ENCODE peak calls at places on chromosomes 1 and 21, in seven cellular contexts. One of them, this sample, is unnamed.

GRCh38 chr1:115364044-115364775 is 26.2 kb upstream of the NGF start:
- DNase-seq in Panc1: no peak
- DNase-seq in AG10803: peak
- DNase-seq in astrocyte of the cerebellum: peak
- DNase-seq in lower leg skin: no peak
- DNase-seq in K562: no peak
- DNase-seq in HAP-1: no peak
- DNase-seq in this sample: no peak

GRCh38 chr21:34806423-34806822 is 137.6 kb downstream of the CLIC6 start:
- DNase-seq in Panc1: no peak
- DNase-seq in AG10803: no peak
- DNase-seq in astrocyte of the cerebellum: no peak
- DNase-seq in lower leg skin: no peak
- DNase-seq in K562: no peak
- DNase-seq in HAP-1: no peak
- DNase-seq in this sample: no peak

GRCh38 chr21:25934771-25935224 is 200.0 kb downstream of the GABPA start:
- DNase-seq in Panc1: peak
- DNase-seq in AG10803: peak
- DNase-seq in astrocyte of the cerebellum: peak
- DNase-seq in lower leg skin: peak
- DNase-seq in K562: no peak
- DNase-seq in HAP-1: no peak
- DNase-seq in this sample: no peak

GRCh38 chr1:33791251-33791650 is 72.6 kb upstream of the HMGB4 start:
- DNase-seq in Panc1: no peak
- DNase-seq in AG10803: no peak
- DNase-seq in astrocyte of the cerebellum: no peak
- DNase-seq in lower leg skin: peak
- DNase-seq in K562: no peak
- DNase-seq in HAP-1: no peak
- DNase-seq in this sample: no peak

GRCh38 chr1:228163004-228163753 is 2.4 kb upstream of the IBA57 start:
- DNase-seq in Panc1: no peak
- DNase-seq in AG10803: peak
- DNase-seq in astrocyte of the cerebellum: no peak
- DNase-seq in lower leg skin: peak
- DNase-seq in K562: no peak
- DNase-seq in HAP-1: no peak
- DNase-seq in this sample: no peak

GRCh38 chr1:3023994-3024393 is 2.7 kb downstream of the ACTRT2 start:
- DNase-seq in Panc1: no peak
- DNase-seq in AG10803: no peak
- DNase-seq in astrocyte of the cerebellum: no peak
- DNase-seq in lower leg skin: no peak
- DNase-seq in K562: no peak
- DNase-seq in HAP-1: no peak
- DNase-seq in this sample: no peak

GRCh38 chr1:209425959-209426358 is 157.6 kb upstream of the CAMK1G start:
- DNase-seq in Panc1: no peak
- DNase-seq in AG10803: no peak
- DNase-seq in astrocyte of the cerebellum: no peak
- DNase-seq in lower leg skin: peak
- DNase-seq in K562: no peak
- DNase-seq in HAP-1: no peak
- DNase-seq in this sample: no peak

GRCh38 chr1:228371741-228372182 is 34.9 kb downstream of the TRIM11 start:
- DNase-seq in Panc1: no peak
- DNase-seq in AG10803: no peak
- DNase-seq in astrocyte of the cerebellum: no peak
- DNase-seq in lower leg skin: peak
- DNase-seq in K562: no peak
- DNase-seq in HAP-1: no peak
- DNase-seq in this sample: no peak

GRCh38 chr1:97820470-97821188 is 100.2 kb downstream of the DPYD start:
- DNase-seq in Panc1: peak
- DNase-seq in AG10803: peak
- DNase-seq in astrocyte of the cerebellum: no peak
- DNase-seq in lower leg skin: no peak
- DNase-seq in K562: no peak
- DNase-seq in HAP-1: no peak
- DNase-seq in this sample: peak

GRCh38 chr1:42442641-42443040 is 13.2 kb downstream of the ZMYND12 start:
- DNase-seq in Panc1: no peak
- DNase-seq in AG10803: no peak
- DNase-seq in astrocyte of the cerebellum: no peak
- DNase-seq in lower leg skin: no peak
- DNase-seq in K562: no peak
- DNase-seq in HAP-1: no peak
- DNase-seq in this sample: no peak

GRCh38 chr1:99627615-99628014 is 18.3 kb upstream of the PALMD start:
- DNase-seq in Panc1: no peak
- DNase-seq in AG10803: no peak
- DNase-seq in astrocyte of the cerebellum: no peak
- DNase-seq in lower leg skin: no peak
- DNase-seq in K562: no peak
- DNase-seq in HAP-1: peak
- DNase-seq in this sample: no peak

GRCh38 chr1:223137402-223138100 is 5.5 kb downstream of the TLR5 start:
- DNase-seq in Panc1: no peak
- DNase-seq in AG10803: peak
- DNase-seq in astrocyte of the cerebellum: no peak
- DNase-seq in lower leg skin: peak
- DNase-seq in K562: no peak
- DNase-seq in HAP-1: no peak
- DNase-seq in this sample: peak

GRCh38 chr21:34704119-34704518 is 35.3 kb downstream of the CLIC6 start:
- DNase-seq in Panc1: no peak
- DNase-seq in AG10803: peak
- DNase-seq in astrocyte of the cerebellum: peak
- DNase-seq in lower leg skin: peak
- DNase-seq in K562: no peak
- DNase-seq in HAP-1: no peak
- DNase-seq in this sample: peak

GRCh38 chr1:41623736-41624135 is 139.3 kb upstream of the EDN2 start:
- DNase-seq in Panc1: no peak
- DNase-seq in AG10803: no peak
- DNase-seq in astrocyte of the cerebellum: no peak
- DNase-seq in lower leg skin: no peak
- DNase-seq in K562: no peak
- DNase-seq in HAP-1: no peak
- DNase-seq in this sample: no peak

GRCh38 chr1:227788279-227789041 is 27.0 kb upstream of the PRSS38 start:
- DNase-seq in Panc1: no peak
- DNase-seq in AG10803: no peak
- DNase-seq in astrocyte of the cerebellum: no peak
- DNase-seq in lower leg skin: peak
- DNase-seq in K562: no peak
- DNase-seq in HAP-1: peak
- DNase-seq in this sample: no peak

GRCh38 chr1:31791131-31791858 is 24.5 kb downstream of the SPOCD1 start:
- DNase-seq in Panc1: no peak
- DNase-seq in AG10803: no peak
- DNase-seq in astrocyte of the cerebellum: no peak
- DNase-seq in lower leg skin: peak
- DNase-seq in K562: no peak
- DNase-seq in HAP-1: no peak
- DNase-seq in this sample: no peak

GRCh38 chr1:165449121-165449520 is 4.2 kb upstream of the RXRG start:
- DNase-seq in Panc1: no peak
- DNase-seq in AG10803: no peak
- DNase-seq in astrocyte of the cerebellum: no peak
- DNase-seq in lower leg skin: no peak
- DNase-seq in K562: no peak
- DNase-seq in HAP-1: no peak
- DNase-seq in this sample: no peak

GRCh38 chr1:108053291-108054023 is 88.5 kb upstream of the VAV3 start:
- DNase-seq in Panc1: no peak
- DNase-seq in AG10803: peak
- DNase-seq in astrocyte of the cerebellum: no peak
- DNase-seq in lower leg skin: no peak
- DNase-seq in K562: no peak
- DNase-seq in HAP-1: no peak
- DNase-seq in this sample: no peak

DNA sequence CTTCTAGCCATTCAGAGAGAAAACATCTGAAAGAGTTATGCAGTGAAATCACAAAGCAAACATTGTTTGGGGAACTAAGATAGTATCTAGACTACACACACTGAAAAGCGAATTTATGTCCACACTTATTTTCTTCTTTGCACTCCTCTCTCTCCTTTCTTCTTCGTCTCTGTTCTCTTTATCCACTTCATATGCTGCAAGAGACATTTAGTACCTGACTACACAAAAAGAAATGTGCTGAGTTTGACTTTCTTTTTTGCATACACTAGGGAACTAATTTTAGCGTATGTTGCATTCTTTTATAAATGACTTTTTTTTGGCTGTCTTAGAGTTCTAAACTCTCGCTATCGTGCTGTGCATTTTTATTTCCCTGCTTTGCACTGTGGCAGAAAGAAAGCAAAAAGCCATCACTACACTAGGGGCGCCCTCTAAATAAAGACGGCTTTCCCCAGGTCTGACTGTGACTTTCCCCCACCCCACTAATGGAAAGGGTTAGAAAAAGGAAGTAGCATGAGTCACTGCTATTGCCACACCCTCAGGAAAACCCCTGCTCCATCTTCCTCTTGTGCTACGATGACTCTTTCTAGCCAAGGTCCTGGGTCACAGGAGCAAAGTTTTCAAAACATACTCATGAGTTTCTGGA is 65.7 kb downstream of the MAP3K7CL start:
- DNase-seq in Panc1: peak
- DNase-seq in AG10803: peak
- DNase-seq in astrocyte of the cerebellum: peak
- DNase-seq in lower leg skin: no peak
- DNase-seq in K562: peak
- DNase-seq in HAP-1: peak
- DNase-seq in this sample: no peak
- H3K4me3 ChIP-seq in Panc1: peak
- H3K4me3 ChIP-seq in AG10803: peak
- H3K4me3 ChIP-seq in astrocyte of the cerebellum: no peak
- H3K4me3 ChIP-seq in lower leg skin: no peak
- H3K4me3 ChIP-seq in K562: no peak
- H3K4me3 ChIP-seq in HAP-1: no peak
- H3K4me3 ChIP-seq in this sample: peak

DNA sequence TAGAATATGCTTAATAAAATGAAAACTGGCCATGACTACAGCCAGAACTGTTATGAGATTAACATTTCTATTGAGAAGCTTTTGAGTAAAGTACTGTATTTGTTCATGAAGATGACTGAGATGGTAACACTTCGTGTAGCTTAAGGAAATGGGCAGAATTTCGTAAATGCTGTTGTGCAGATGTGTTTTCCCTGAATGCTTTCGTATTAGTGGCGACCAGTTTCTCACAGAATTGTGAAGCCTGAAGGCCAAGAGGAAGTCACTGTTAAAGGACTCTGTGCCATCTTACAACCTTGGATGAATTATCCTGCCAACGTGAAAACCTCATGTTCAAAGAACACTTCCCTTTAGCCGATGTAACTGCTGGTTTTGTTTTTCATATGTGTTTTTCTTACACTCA is 163.9 kb downstream of the NEK7 start:
- DNase-seq in Panc1: no peak
- DNase-seq in AG10803: no peak
- DNase-seq in astrocyte of the cerebellum: no peak
- DNase-seq in lower leg skin: no peak
- DNase-seq in K562: no peak
- DNase-seq in HAP-1: no peak
- DNase-seq in this sample: no peak
- H3K4me3 ChIP-seq in Panc1: no peak
- H3K4me3 ChIP-seq in AG10803: no peak
- H3K4me3 ChIP-seq in astrocyte of the cerebellum: no peak
- H3K4me3 ChIP-seq in lower leg skin: no peak
- H3K4me3 ChIP-seq in K562: no peak
- H3K4me3 ChIP-seq in HAP-1: no peak
- H3K4me3 ChIP-seq in this sample: no peak

DNA sequence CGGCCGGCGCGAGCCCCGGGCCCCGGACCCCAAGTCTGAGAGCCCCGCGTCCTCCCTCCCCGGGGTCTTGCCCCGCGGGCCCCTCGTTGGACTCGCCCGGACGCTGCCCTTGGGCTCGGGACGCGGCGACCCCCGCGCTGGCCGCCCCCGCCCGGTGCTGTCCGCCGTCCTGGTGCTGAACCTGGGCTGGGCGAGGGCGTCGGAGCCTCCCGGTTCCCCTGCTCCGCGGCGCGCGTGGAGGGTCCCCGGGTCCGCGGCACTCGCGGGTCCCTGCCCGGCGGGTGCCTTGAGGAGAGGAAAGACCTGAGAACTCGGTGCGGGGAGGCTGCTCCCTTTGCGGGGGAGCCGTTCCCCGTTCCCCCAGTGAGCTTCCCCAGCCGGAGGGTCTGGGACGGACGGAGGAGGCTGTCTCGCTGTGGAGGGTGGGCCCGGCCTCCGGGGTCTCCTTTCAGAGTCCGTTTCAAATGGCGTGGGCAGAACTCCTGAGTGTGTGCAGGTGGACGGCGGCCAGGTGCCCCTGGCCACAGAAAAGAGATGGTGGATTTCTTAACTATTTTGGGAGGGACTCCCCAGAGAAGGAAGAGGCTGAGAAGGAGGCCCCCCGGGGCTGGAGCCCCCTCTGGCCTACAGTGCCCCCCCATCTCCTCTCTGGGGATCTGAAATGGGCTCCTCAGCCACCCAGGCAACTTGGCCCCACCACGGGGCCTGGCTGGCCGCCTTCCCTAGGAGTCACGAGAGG is 595 bp downstream of the GABRD start:
- DNase-seq in Panc1: no peak
- DNase-seq in AG10803: no peak
- DNase-seq in astrocyte of the cerebellum: no peak
- DNase-seq in lower leg skin: no peak
- DNase-seq in K562: no peak
- DNase-seq in HAP-1: peak
- DNase-seq in this sample: no peak
- H3K4me3 ChIP-seq in Panc1: no peak
- H3K4me3 ChIP-seq in AG10803: no peak
- H3K4me3 ChIP-seq in astrocyte of the cerebellum: no peak
- H3K4me3 ChIP-seq in lower leg skin: no peak
- H3K4me3 ChIP-seq in K562: no peak
- H3K4me3 ChIP-seq in HAP-1: peak
- H3K4me3 ChIP-seq in this sample: peak

GRCh38 chr21:14916676-14917141 is 148.1 kb downstream of the NRIP1 start:
- DNase-seq in Panc1: no peak
- DNase-seq in AG10803: no peak
- DNase-seq in astrocyte of the cerebellum: no peak
- DNase-seq in lower leg skin: no peak
- DNase-seq in K562: no peak
- DNase-seq in HAP-1: peak
- DNase-seq in this sample: no peak

GRCh38 chr21:14918542-14918941 is 146.3 kb downstream of the NRIP1 start:
- DNase-seq in Panc1: no peak
- DNase-seq in AG10803: peak
- DNase-seq in astrocyte of the cerebellum: no peak
- DNase-seq in lower leg skin: no peak
- DNase-seq in K562: no peak
- DNase-seq in HAP-1: no peak
- DNase-seq in this sample: no peak

GRCh38 chr21:14913576-14914146 is 151.1 kb downstream of the NRIP1 start:
- DNase-seq in Panc1: no peak
- DNase-seq in AG10803: no peak
- DNase-seq in astrocyte of the cerebellum: no peak
- DNase-seq in lower leg skin: no peak
- DNase-seq in K562: no peak
- DNase-seq in HAP-1: no peak
- DNase-seq in this sample: no peak

GRCh38 chr21:14922980-14923379 is 141.8 kb downstream of the NRIP1 start:
- DNase-seq in Panc1: no peak
- DNase-seq in AG10803: no peak
- DNase-seq in astrocyte of the cerebellum: no peak
- DNase-seq in lower leg skin: no peak
- DNase-seq in K562: no peak
- DNase-seq in HAP-1: no peak
- DNase-seq in this sample: no peak

GRCh38 chr21:14917762-14918161 is 147.0 kb downstream of the NRIP1 start:
- DNase-seq in Panc1: no peak
- DNase-seq in AG10803: no peak
- DNase-seq in astrocyte of the cerebellum: no peak
- DNase-seq in lower leg skin: no peak
- DNase-seq in K562: no peak
- DNase-seq in HAP-1: no peak
- DNase-seq in this sample: no peak
- H3K4me3 ChIP-seq in Panc1: no peak
- H3K4me3 ChIP-seq in AG10803: no peak
- H3K4me3 ChIP-seq in astrocyte of the cerebellum: no peak
- H3K4me3 ChIP-seq in lower leg skin: no peak
- H3K4me3 ChIP-seq in K562: no peak
- H3K4me3 ChIP-seq in HAP-1: no peak
- H3K4me3 ChIP-seq in this sample: no peak

This sample was measured in SK-N-MC.